ENCODE peak calls at places on chromosomes 4 and X, in eight cellular contexts. Z, T, C, I, D, L, E and S are unnamed samples.

GRCh38 chr4:141659539-141659938 is 23.2 kb downstream of the IL15 start:
- DNase-seq in D (peak), Z (no peak), T (no peak), I (no peak), L (no peak), E (no peak), C (no peak), S (no peak)

GRCh38 chrX:155865193-155865592 is 16.0 kb upstream of the VAMP7 start:
- DNase-seq in D (no peak), L (no peak), I (no peak), T (no peak), Z (no peak), E (no peak), C (no peak), S (no peak)

GRCh38 chr4:158809611-158810486 is 41.0 kb downstream of the FNIP2 start:
- DNase-seq in E (peak), I (no peak), Z (peak), D (peak), T (no peak), L (no peak), C (no peak), S (no peak)

GRCh38 chr4:51932261-51932660 is 87.9 kb downstream of the LRRC66 start:
- DNase-seq in D (peak), I (no peak), T (no peak), Z (peak), C (no peak), L (no peak), E (peak), S (no peak)

GRCh38 chrX:80430826-80431501 is 10.7 kb downstream of the TENT5D start:
- DNase-seq in I (no peak), Z (peak), T (no peak), D (no peak), L (no peak), E (peak), C (no peak), S (no peak)

GRCh38 chr4:32631824-32632223 is 1911.7 kb downstream of the PCDH7 start:
- DNase-seq in T (no peak), C (no peak), I (no peak), E (no peak), Z (no peak), D (no peak), L (no peak), S (no peak)

GRCh38 chrX:11100281-11101035 is 10.7 kb upstream of the HCCS start:
- DNase-seq in Z (peak), T (peak), L (no peak), D (peak), I (peak), E (peak), C (no peak), S (no peak)

GRCh38 chrX:93660575-93660974 is 12.8 kb downstream of the NAP1L3 start:
- DNase-seq in T (peak), L (peak), I (no peak), D (no peak), E (no peak), C (no peak), Z (no peak), S (no peak)

GRCh38 chrX:34656842-34657780 is at the start of gene TMEM47:
- DNase-seq in E (peak), T (peak), D (peak), I (peak), L (peak), C (peak), Z (peak), S (no peak)

GRCh38 chr4:187020681-187021080 is 297.0 kb upstream of the FAT1 start:
- DNase-seq in E (no peak), Z (no peak), T (no peak), D (no peak), L (no peak), I (no peak), C (no peak), S (no peak)

GRCh38 chr4:13642576-13642975 is 15.1 kb upstream of the BOD1L1 start:
- DNase-seq in Z (peak), D (peak), C (no peak), E (peak), T (no peak), L (no peak), I (peak), S (no peak)

GRCh38 chr4:8168232-8168631 is 9.6 kb upstream of the ABLIM2 start:
- DNase-seq in I (no peak), D (no peak), C (no peak), T (no peak), L (no peak), Z (no peak), E (no peak), S (no peak)

GRCh38 chr4:165477799-165478198 is 99.0 kb downstream of the CPE start:
- DNase-seq in C (no peak), D (no peak), L (no peak), E (no peak), I (no peak), T (no peak), Z (no peak), S (no peak)

GRCh38 chrX:149527705-149528104 is 13.1 kb upstream of the EOLA1 start:
- DNase-seq in I (no peak), T (no peak), D (peak), Z (peak), E (peak), L (no peak), C (no peak), S (no peak)

GRCh38 chr4:36133658-36134057 is 110.7 kb downstream of the ARAP2 start:
- DNase-seq in T (no peak), C (no peak), I (no peak), L (no peak), Z (no peak), D (no peak), E (no peak), S (no peak)

GRCh38 chr4:156771171-156771837 is 200.3 kb downstream of the PDGFC start:
- DNase-seq in E (peak), L (no peak), Z (peak), I (peak), T (no peak), C (no peak), D (peak), S (no peak)

DNA sequence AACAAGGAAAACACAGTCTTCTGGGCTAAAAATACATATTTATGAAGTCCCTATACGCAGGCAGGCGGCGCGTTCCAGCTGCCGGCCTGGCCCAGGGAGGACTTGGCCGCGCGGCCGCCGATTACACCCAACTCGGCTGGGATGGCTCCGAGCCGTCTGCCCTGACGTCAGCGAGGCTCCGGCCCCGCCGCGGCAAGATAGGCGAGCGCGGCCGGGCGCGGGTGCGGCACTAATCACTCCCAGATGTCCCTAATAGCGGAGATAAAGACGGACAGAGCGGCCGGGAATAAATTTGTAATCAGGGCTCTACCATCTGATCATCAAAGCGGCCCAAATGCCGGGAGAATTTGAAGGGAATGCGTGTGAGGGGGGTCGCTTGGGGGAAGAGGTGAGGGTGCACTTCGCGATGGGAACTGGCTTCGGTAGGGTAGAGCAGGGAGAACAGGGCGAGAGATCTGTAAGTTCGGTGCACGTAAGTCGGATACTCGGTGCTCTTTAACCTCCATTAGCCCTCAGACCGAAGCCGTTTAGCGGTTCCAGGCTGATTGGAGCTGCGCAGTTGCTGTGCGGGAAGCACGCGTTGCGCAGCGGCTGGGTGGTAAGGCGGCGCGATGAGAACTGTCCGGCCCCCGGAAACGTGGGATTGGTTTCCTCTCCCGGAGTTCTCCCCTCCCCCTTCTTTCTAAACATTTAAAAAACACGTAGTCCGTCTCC is 7.7 kb downstream of the HAND2 start:
- DNase-seq in Z (peak), E (peak), I (peak), C (peak), T (no peak), D (peak), L (peak), S (peak)
- H3K4me3 ChIP-seq in Z (peak), E (peak), I (peak), C (peak), T (no peak), D (peak), L (no peak), S (peak)

DNA sequence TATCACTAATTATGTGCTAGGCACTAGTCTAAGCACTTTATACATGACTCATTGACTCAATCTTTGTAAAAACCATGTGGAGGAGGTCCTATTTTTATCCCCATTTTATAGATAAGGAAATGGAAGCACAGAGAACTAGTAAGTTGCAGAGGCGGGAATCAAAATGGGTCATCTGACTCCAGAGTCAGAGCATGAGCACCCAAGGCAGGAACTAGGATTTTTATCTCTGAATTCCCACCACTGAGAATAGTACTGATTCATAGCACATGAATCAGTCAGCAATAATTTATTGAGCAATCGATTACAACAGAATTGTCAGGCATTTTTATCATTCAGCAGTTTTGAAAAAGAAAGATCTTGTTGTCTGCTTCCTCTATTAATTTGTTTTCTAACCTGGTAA is 19.3 kb downstream of the SCARB2 start:
- DNase-seq in D (peak), C (no peak), Z (peak), L (no peak), E (peak), T (no peak), I (no peak), S (peak)
- H3K4me3 ChIP-seq in D (no peak), C (no peak), Z (no peak), L (no peak), E (no peak), T (no peak), I (no peak), S (no peak)

GRCh38 chr4:3808597-3808996 is 42.4 kb downstream of the ADRA2C start:
- DNase-seq in E (no peak), I (no peak), L (no peak), C (no peak), T (no peak), D (no peak), Z (no peak), S (no peak)
- H3K4me3 ChIP-seq in E (no peak), I (no peak), L (no peak), C (no peak), T (no peak), D (no peak), Z (no peak), S (no peak)

DNA sequence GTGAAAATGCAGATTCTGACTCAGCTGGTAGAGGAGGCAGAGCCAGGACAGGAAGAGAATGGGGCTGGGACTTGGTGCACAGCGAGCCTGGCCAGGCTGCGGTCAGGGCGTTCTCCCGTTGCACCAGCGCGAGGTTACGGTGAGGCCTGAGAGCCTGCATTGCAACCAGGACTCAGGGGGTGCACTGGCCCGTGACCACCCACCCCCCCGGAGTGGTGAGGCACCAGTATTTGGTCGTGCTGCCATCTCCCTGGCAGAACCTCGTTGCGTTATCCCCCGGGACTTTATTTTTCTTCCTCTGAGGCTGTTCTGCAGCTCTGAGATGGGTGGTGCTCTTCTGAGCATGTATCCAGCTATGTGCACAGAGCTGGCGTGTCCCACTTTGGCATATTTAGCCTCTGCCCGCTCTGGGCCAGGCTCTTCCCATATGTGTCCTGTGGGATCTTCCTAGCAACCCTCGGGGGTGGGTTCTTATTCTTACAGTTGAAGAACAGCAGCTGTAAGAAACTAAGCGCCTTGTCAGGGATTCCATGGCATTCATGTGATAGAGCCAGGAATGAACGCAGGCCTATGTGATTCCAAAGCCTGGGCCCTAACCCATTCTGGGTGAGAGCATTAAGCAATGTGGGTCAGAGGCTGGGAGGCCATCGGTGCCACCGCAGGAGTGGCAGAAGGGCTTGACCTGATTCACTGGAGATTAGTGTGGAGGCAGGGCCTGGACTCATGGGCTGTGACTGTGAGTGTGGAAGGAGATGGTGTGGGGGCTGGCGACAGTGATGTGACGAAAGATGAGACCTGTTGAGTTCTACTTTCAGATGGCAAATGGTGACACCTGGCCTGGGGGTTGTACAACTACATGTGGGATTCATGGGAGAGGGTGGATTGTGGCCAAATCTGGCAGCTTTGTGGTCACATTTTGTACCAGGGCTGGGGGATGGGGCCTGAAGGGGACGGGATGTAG is 3.1 kb downstream of the TADA2B start:
- DNase-seq in D (no peak), T (peak), C (no peak), Z (no peak), I (no peak), L (no peak), E (no peak), S (no peak)
- H3K4me3 ChIP-seq in D (no peak), T (no peak), C (no peak), Z (no peak), I (peak), L (no peak), E (no peak), S (no peak)

GRCh38 chr4:25861422-25861926 is 1.3 kb downstream of the SEL1L3 start:
- DNase-seq in T (no peak), E (peak), Z (peak), D (peak), L (no peak), I (no peak), C (no peak), S (no peak)

GRCh38 chr4:25862411-25863346 is at the start of gene SEL1L3:
- DNase-seq in E (no peak), Z (peak), L (peak), I (peak), C (no peak), T (peak), D (no peak), S (no peak)

GRCh38 chr4:25863906-25864418 is 1.2 kb upstream of the SEL1L3 start:
- DNase-seq in D (no peak), Z (no peak), T (no peak), L (peak), I (no peak), C (no peak), E (no peak), S (no peak)

GRCh38 chr4:25861951-25862410 is 807 bp downstream of the SEL1L3 start:
- DNase-seq in C (no peak), D (peak), Z (peak), T (peak), L (peak), I (no peak), E (peak), S (no peak)

GRCh38 chr4:25863347-25863784 is 578 bp upstream of the SEL1L3 start:
- DNase-seq in T (peak), L (peak), C (no peak), E (no peak), D (no peak), Z (peak), I (peak), S (no peak)
- H3K4me3 ChIP-seq in T (peak), L (peak), C (peak), E (peak), D (peak), Z (peak), I (peak), S (peak)